ENCODE peak calls at places on chromosomes 3 and 15, in nine cellular contexts. M is SJCRH30; B is CD4-positive, CD25-positive, alpha-beta regulatory T cell; O is lower lobe of right lung; C is neural progenitor cell; D is body of pancreas; N is CD4-positive, alpha-beta memory T cell; J is keratinocyte; U is Panc1. R is an unnamed sample.
A peak's percentile ranks its signal among the peaks of the same experiment; 100 is the strongest.

GRCh38 chr3:79724206-79724605 is 43.6 kb downstream of the ROBO1 start:
- DNase-seq in M (peak; percentile 14), B (no peak), O (no peak), C (peak; percentile 46), D (peak; percentile 10), N (no peak), J (no peak), U (no peak), R (no peak)

GRCh38 chr3:72288955-72289707 is 504.2 kb upstream of the PROK2 start:
- DNase-seq in M (peak; percentile 45), B (peak; percentile 45), O (peak; percentile 66), C (peak; percentile 73), D (peak; percentile 48), N (no peak), J (no peak), U (no peak), R (peak; percentile 14)

GRCh38 chr3:139310474-139310933 is 33.3 kb upstream of the MRPS22 start:
- DNase-seq in M (no peak), B (no peak), O (no peak), C (no peak), D (no peak), N (no peak), J (no peak), U (no peak), R (no peak)

GRCh38 chr3:127673191-127674098 is 693 bp downstream of the ABTB1 start:
- DNase-seq in M (peak; percentile 60), B (peak; percentile 70), O (peak; percentile 82), C (peak; percentile 58), D (peak; percentile 64), N (peak; percentile 74), J (no peak), U (no peak), R (peak; percentile 38)

GRCh38 chr3:45123841-45124269 is 22.3 kb downstream of the CDCP1 start:
- DNase-seq in M (no peak), B (no peak), O (no peak), C (peak; percentile 29), D (no peak), N (no peak), J (no peak), U (peak; percentile 92), R (no peak)

GRCh38 chr3:72231439-72232196 is 446.7 kb upstream of the PROK2 start:
- DNase-seq in M (no peak), B (no peak), O (no peak), C (no peak), D (no peak), N (no peak), J (no peak), U (no peak), R (no peak)

GRCh38 chr3:185825639-185826481 is 1.0 kb upstream of the IGF2BP2 start:
- DNase-seq in M (peak; percentile 60), B (peak; percentile 63), O (peak; percentile 70), C (peak; percentile 72), D (peak; percentile 63), N (no peak), J (no peak), U (no peak), R (peak; percentile 29)

GRCh38 chr15:81865850-81866537 is 179.8 kb downstream of the MEX3B start:
- DNase-seq in M (no peak), B (no peak), O (no peak), C (no peak), D (no peak), N (no peak), J (no peak), U (no peak), R (no peak)

GRCh38 chr3:29140706-29141105 is 140.2 kb upstream of the RBMS3 start:
- DNase-seq in M (peak; percentile 54), B (peak; percentile 52), O (no peak), C (no peak), D (no peak), N (no peak), J (no peak), U (no peak), R (no peak)

GRCh38 chr15:28132524-28133275 is 33.6 kb upstream of the OCA2 start:
- DNase-seq in M (no peak), B (no peak), O (no peak), C (no peak), D (no peak), N (no peak), J (no peak), U (no peak), R (no peak)

GRCh38 chr15:69478259-69478687 is 25.7 kb downstream of the RPLP1 start:
- DNase-seq in M (peak; percentile 94), B (peak; percentile 43), O (peak; percentile 69), C (peak; percentile 88), D (peak; percentile 61), N (peak; percentile 45), J (no peak), U (no peak), R (peak; percentile 31)

GRCh38 chr3:137763594-137763938 is 549 bp upstream of the SOX14 start:
- DNase-seq in M (no peak), B (no peak), O (no peak), C (peak; percentile 45), D (no peak), N (no peak), J (no peak), U (no peak), R (no peak)

GRCh38 chr3:29764059-29764458 is 483.2 kb downstream of the RBMS3 start:
- DNase-seq in M (no peak), B (no peak), O (no peak), C (no peak), D (no peak), N (no peak), J (no peak), U (no peak), R (no peak)

GRCh38 chr3:129985113-129985512 is 10.6 kb downstream of the TRH start:
- DNase-seq in M (no peak), B (no peak), O (no peak), C (no peak), D (no peak), N (no peak), J (no peak), U (no peak), R (no peak)
- H3K27me3 ChIP-seq in M (peaks cover 4% of the 10 kb centered on the region), B (no peaks in the 10 kb centered on the region), O (no peaks in the 10 kb centered on the region), C (peaks cover 41% of the 10 kb centered on the region), D (no peaks in the 10 kb centered on the region), N (no peaks in the 10 kb centered on the region), J (peaks cover 15% of the 10 kb centered on the region), U (no peaks in the 10 kb centered on the region), R (no peaks in the 10 kb centered on the region)

DNA sequence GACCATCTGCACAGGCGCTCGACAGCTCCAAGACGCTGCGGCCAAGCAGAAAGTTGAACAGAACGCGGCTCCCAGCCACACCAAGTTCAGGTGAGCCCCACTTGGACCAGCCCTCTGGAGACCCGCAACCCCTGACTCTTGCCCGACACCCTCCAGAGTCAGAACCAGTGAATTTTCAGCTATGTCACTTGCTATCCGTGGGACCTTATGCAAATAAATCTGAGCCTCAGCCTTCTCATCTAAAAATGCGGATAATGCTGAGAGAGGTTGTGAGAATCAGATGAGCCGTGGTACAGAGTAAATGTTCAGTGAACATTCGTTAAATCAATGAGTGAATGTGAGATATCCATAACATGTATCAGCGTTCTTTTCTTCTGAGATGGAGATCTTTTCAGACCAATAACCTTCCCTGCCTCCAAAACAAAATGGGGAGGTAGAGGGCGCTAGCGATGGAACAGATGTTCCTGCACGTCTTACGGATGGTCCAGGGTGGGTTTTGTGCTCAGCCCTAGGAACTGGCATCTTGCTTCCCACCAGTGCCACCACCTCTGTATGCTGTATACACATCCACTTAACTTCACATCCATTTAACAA is 524 bp downstream of the MRPS11 start:
- DNase-seq in M (peak; percentile 67), B (peak; percentile 18), O (no peak), C (peak; percentile 20), D (no peak), N (no peak), J (no peak), U (no peak), R (no peak)
- H3K27ac ChIP-seq in M (peak overlapping the region; percentile 99), B (peak overlapping the region; percentile 88), O (peak overlapping the region; percentile 95), C (no peak overlapping the region), D (peak overlapping the region; percentile 96), N (peak overlapping the region; percentile 93), J (peak overlapping the region; percentile 98), U (peak overlapping the region; percentile 99), R (peak overlapping the region; percentile 80)

GRCh38 chr3:183725387-183725786 is 27.8 kb downstream of the YEATS2 start:
- DNase-seq in M (no peak), B (no peak), O (no peak), C (no peak), D (no peak), N (no peak), J (no peak), U (no peak), R (no peak)

GRCh38 chr3:183733553-183733952 is 36.0 kb downstream of the YEATS2 start:
- DNase-seq in M (no peak), B (no peak), O (no peak), C (no peak), D (no peak), N (no peak), J (no peak), U (no peak), R (no peak)

GRCh38 chr3:183731611-183732010 is 34.0 kb downstream of the YEATS2 start:
- DNase-seq in M (no peak), B (no peak), O (no peak), C (no peak), D (no peak), N (no peak), J (no peak), U (no peak), R (no peak)

GRCh38 chr3:183730361-183730760 is 32.8 kb downstream of the YEATS2 start:
- DNase-seq in M (no peak), B (no peak), O (no peak), C (no peak), D (no peak), N (no peak), J (no peak), U (no peak), R (no peak)

GRCh38 chr3:183728204-183728603 is 30.6 kb downstream of the YEATS2 start:
- DNase-seq in M (no peak), B (no peak), O (no peak), C (no peak), D (no peak), N (no peak), J (no peak), U (no peak), R (no peak)
- H3K27me3 ChIP-seq in M (no peaks in the 10 kb centered on the region), B (no peaks in the 10 kb centered on the region), O (no peaks in the 10 kb centered on the region), C (no peaks in the 10 kb centered on the region), D (no peaks in the 10 kb centered on the region), N (no peaks in the 10 kb centered on the region), J (no peaks in the 10 kb centered on the region), U (no peaks in the 10 kb centered on the region), R (no peaks in the 10 kb centered on the region)

DNA sequence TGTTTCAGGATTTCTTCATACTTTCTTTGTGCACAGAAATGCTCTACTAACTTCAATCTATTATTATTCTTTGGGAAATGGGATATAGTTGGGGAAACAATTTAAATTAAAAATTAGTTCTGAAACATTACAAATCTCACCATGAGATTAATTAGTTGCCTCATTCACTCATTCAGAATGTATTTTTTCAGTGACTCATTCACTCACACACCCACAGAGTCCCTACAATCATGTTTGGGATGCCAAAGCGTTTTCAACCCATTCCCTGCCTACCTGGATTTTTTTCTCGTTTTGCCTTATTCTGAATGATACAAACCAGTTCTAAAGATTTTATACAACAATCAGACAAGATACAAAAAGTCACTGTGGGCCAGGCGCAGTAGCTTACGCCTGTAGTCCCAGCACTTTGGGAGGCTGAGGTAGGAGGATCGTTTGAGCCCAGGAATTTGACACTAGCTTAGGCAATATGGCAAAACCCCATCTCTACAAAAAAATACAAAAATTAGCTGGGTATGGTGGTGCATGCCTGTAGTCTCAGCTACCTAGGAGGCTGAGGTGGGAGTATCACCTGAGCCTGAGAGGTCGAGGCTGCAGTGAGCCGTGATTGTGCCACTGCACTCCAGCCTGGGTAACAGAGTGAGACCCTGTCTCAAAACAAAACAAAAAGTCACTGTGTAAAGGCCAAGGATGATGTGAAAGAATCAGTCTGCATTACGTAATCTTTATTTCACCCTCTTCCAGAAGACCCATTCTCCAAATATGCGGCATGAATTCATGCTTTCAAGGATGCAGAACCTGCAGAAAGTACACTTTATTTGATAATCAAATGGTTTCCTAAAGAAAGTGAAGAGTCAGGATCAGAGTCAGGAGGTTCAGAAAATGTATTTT is 34.8 kb upstream of the ARHGEF3 start:
- DNase-seq in M (no peak), B (no peak), O (no peak), C (no peak), D (no peak), N (no peak), J (no peak), U (no peak), R (no peak)
- H3K27ac ChIP-seq in M (no peak overlapping the region), B (no peak overlapping the region), O (no peak overlapping the region), C (no peak overlapping the region), D (no peak overlapping the region), N (no peak overlapping the region), J (peak overlapping the region; percentile 39), U (no peak overlapping the region), R (no peak overlapping the region)

R was measured in CD4-positive, alpha-beta T cell.